ENCODE peak calls at places on chromosomes 16 and 17, in ten cellular contexts. N is non-pigmented ciliary epithelial cell; U is SW 1271; G is HT1080; V is mucosa of descending colon; T is stimulated activated CD4-positive, alpha-beta T cell treated with anti-CD3 and anti-CD28 coated beads, Interleukin-1b, Interleukin-23, amount 100 ng/mL, for 24 hours; W is NCI-H524; L is H7; O is KG1; Y is naive thymus-derived CD4-positive, alpha-beta T cell. P is an unnamed sample.

GRCh38 chr17:1731194-1731506 is 6.6 kb downstream of the WDR81 start:
- DNase-seq in T (no peak), W (no peak), G (no peak), L (no peak), V (no peak), U (no peak), Y (no peak), N (no peak), O (no peak), P (no peak)

GRCh38 chr17:9729034-9729650 is 62.2 kb downstream of the DHRS7C start:
- DNase-seq in N (no peak), W (peak; percentile 32), Y (no peak), L (peak; percentile 76), U (peak; percentile 58), O (no peak), G (peak; percentile 56), V (no peak), T (no peak), P (peak; percentile 28)

GRCh38 chr17:57672205-57672632 is 72.9 kb downstream of the CCDC182 start:
- DNase-seq in T (no peak), U (no peak), V (no peak), N (no peak), Y (no peak), L (peak; percentile 37), O (peak; percentile 62), W (no peak), G (peak; percentile 84), P (no peak)

GRCh38 chr17:76199466-76199865 is 40.8 kb downstream of the RNF157 start:
- DNase-seq in V (no peak), G (no peak), Y (peak; percentile 83), L (no peak), O (no peak), U (no peak), T (no peak), W (no peak), N (no peak), P (no peak)

GRCh38 chr17:27049104-27049784 is 244.7 kb upstream of the WSB1 start:
- DNase-seq in W (no peak), Y (no peak), N (no peak), T (peak; percentile 2), U (no peak), O (no peak), L (no peak), V (no peak), G (peak; percentile 88), P (no peak)

GRCh38 chr16:28846933-28847273 is 755 bp upstream of the TUFM start:
- DNase-seq in G (no peak), O (no peak), V (no peak), W (no peak), L (no peak), T (no peak), N (no peak), U (no peak), Y (no peak), P (peak; percentile 49)

GRCh38 chr17:39767147-39767546 is 29.4 kb downstream of the GRB7 start:
- DNase-seq in T (no peak), U (no peak), N (no peak), O (no peak), V (no peak), W (no peak), L (no peak), G (no peak), Y (no peak), P (no peak)

GRCh38 chr16:64092284-64092683 is 1029.6 kb downstream of the CDH11 start:
- DNase-seq in L (no peak), V (no peak), U (no peak), O (no peak), T (no peak), W (no peak), N (peak; percentile 74), G (peak; percentile 74), Y (no peak), P (no peak)

GRCh38 chr17:78497115-78497540 is 80.1 kb downstream of the DNAH17 start:
- DNase-seq in U (peak; percentile 79), Y (peak; percentile 35), T (peak; percentile 28), L (peak; percentile 94), N (peak; percentile 28), O (peak; percentile 35), G (peak; percentile 73), V (peak; percentile 55), W (peak; percentile 91), P (peak; percentile 44)

GRCh38 chr16:66007717-66008116 is 358.8 kb upstream of the CDH5 start:
- DNase-seq in O (no peak), T (no peak), W (no peak), V (no peak), N (peak; percentile 78), U (no peak), G (peak; percentile 13), L (no peak), Y (no peak), P (no peak)

GRCh38 chr17:69411766-69412165 is 2.7 kb upstream of the MAP2K6 start:
- DNase-seq in Y (no peak), G (no peak), O (no peak), W (no peak), V (no peak), U (no peak), T (no peak), N (no peak), L (no peak), P (no peak)

P was measured in NCI-H2227 treated with DMSO at 0.1 percent for 48 hours.